ENCODE peak calls at places on chromosome 19, in eight cellular contexts. L is GM23338, M is upper lobe of left lung, I is uterus, U is left lung, P is Peyer's patch, A is neural progenitor cell, D is heart right ventricle. B is an unnamed sample.

GRCh38 chr19:51462681-51463080 is 4.4 kb upstream of the SIGLEC8 start:
- DNase-seq in A (no peak), D (no peak), U (no peak), L (no peak), M (no peak), I (no peak), P (peak; percentile 28), B (no peak)

GRCh38 chr19:55592391-55593090 is 6.8 kb downstream of the FIZ1 start:
- DNase-seq in M (no peak), D (no peak), A (no peak), L (peak; percentile 66), I (no peak), U (no peak), P (no peak), B (no peak)

GRCh38 chr19:7869453-7869909 is 4.7 kb downstream of the PRR36 start:
- DNase-seq in A (peak; percentile 72), U (peak; percentile 67), L (peak; percentile 80), P (peak; percentile 89), M (peak; percentile 76), D (peak; percentile 66), I (peak; percentile 51), B (no peak)

GRCh38 chr19:4371898-4372629 is 28.3 kb downstream of the SH3GL1 start:
- DNase-seq in M (no peak), P (no peak), U (no peak), D (no peak), L (no peak), A (no peak), I (no peak), B (no peak)

GRCh38 chr19:19528721-19529490 is at the start of gene YJEFN3:
- DNase-seq in L (peak; percentile 86), U (no peak), P (no peak), M (no peak), A (peak; percentile 61), I (no peak), D (peak; percentile 48), B (no peak)

GRCh38 chr19:5340637-5341447 is at the start of gene PTPRS:
- DNase-seq in D (peak; percentile 86), I (peak; percentile 57), U (peak; percentile 76), M (peak; percentile 35), P (peak; percentile 76), L (peak; percentile 92), A (peak; percentile 96), B (peak; percentile 76)

GRCh38 chr19:16542894-16543498 is 759 bp upstream of the CHERP start:
- DNase-seq in D (no peak), I (no peak), P (no peak), L (no peak), M (no peak), A (peak; percentile 13), U (no peak), B (no peak)

GRCh38 chr19:51799998-51800848 is 5.3 kb downstream of the FPR3 start:
- DNase-seq in M (peak; percentile 41), L (no peak), I (peak; percentile 57), U (peak; percentile 64), D (peak; percentile 69), P (no peak), A (no peak), B (peak; percentile 78)

GRCh38 chr19:4972509-4973230 is 3.8 kb downstream of the KDM4B start:
- DNase-seq in I (no peak), M (no peak), D (no peak), A (no peak), U (no peak), L (no peak), P (no peak), B (no peak)

DNA sequence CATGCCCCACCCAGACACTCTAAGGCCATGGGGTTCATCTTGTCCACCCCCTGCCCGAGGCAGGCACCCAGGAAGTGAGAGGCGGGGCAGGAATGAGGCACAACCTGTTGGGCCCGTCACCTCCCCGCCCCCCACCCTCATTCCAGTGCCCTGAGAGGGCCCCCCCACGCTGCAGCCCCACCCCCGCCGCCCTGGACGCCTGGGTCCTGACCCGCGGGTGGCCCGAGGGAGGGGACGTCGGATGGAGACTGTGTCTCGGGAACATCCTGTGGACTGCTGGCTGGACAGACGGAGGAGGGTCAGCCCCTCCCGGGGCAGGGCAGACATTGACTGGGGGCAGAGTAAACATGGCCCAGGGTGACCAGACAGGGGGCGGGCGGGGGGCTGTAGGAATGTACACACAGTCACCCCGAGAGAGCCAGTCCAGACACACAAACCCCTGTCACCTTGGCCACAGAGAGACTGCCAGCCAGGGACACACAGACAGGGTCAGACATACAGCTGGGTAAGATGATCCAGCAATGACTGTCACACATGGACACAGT is 7.4 kb upstream of the JUNB start:
- DNase-seq in D (peak; percentile 63), I (peak; percentile 50), L (no peak), A (no peak), P (peak; percentile 75), U (peak; percentile 83), M (peak; percentile 90), B (peak; percentile 87)
- H3K4me3 ChIP-seq in D (peak overlapping the region; percentile 56), I (no peak overlapping the region), L (peak overlapping the region; percentile 68), A (no peak overlapping the region), P (no peak overlapping the region), U (peak overlapping the region; percentile 42), M (peak overlapping the region; percentile 46), B (no peak overlapping the region)

GRCh38 chr19:49340069-49340864 is 5.1 kb downstream of the CD37 start:
- DNase-seq in P (peak; percentile 95), U (peak; percentile 61), L (peak; percentile 80), M (peak; percentile 76), A (peak; percentile 52), D (peak; percentile 81), I (peak; percentile 70), B (peak; percentile 97)

GRCh38 chr19:49342291-49342721 is 7.1 kb downstream of the CD37 start:
- DNase-seq in U (peak; percentile 18), M (no peak), I (peak; percentile 10), D (no peak), L (no peak), P (peak; percentile 45), A (no peak), B (no peak)

GRCh38 chr19:49339364-49340068 is 4.3 kb downstream of the CD37 start:
- DNase-seq in P (peak; percentile 81), L (peak; percentile 97), M (peak; percentile 91), I (peak; percentile 88), A (peak; percentile 97), U (peak; percentile 88), D (peak; percentile 88), B (peak; percentile 91)

GRCh38 chr19:49343127-49343526 is 7.9 kb downstream of the CD37 start:
- DNase-seq in M (no peak), U (peak; percentile 19), I (peak; percentile 9), A (no peak), L (no peak), D (no peak), P (peak; percentile 39), B (no peak)

GRCh38 chr19:49340865-49341718 is 5.9 kb downstream of the CD37 start:
- DNase-seq in I (no peak), M (no peak), P (peak; percentile 46), U (peak; percentile 26), A (no peak), L (no peak), D (no peak), B (peak; percentile 65)
- H3K27ac ChIP-seq in I (peak overlapping the region; percentile 85), M (peak overlapping the region; percentile 57), P (peak overlapping the region; percentile 86), U (peak overlapping the region; percentile 13), A (no peak overlapping the region), L (peak overlapping the region; percentile 79), D (peak overlapping the region; percentile 88), B (peak overlapping the region; percentile 85)

GRCh38 chr19:588093-588742 is 1.5 kb upstream of the HCN2 start:
- DNase-seq in D (peak; percentile 75), L (peak; percentile 92), A (peak; percentile 89), P (peak; percentile 71), M (peak; percentile 51), I (no peak), U (peak; percentile 57), B (no peak)
- TF ChIP-seq CTCF in D (peak; percentile 64), L (peak; percentile 74), A (peak; percentile 69), P (peak; percentile 39), M (peak; percentile 28), I (no peak), U (peak; percentile 20), B (no peak)

GRCh38 chr19:1854542-1855039 is 6.3 kb upstream of the REXO1 start:
- DNase-seq in A (peak; percentile 72), U (no peak), P (peak; percentile 67), I (no peak), L (peak; percentile 56), D (peak; percentile 64), M (peak; percentile 54), B (no peak)
- H3K4me3 ChIP-seq in A (peak overlapping the region; percentile 12), U (peak overlapping the region; percentile 51), P (no peak overlapping the region), I (no peak overlapping the region), L (peak overlapping the region; percentile 52), D (peak overlapping the region; percentile 64), M (peak overlapping the region; percentile 60), B (no peak overlapping the region)

GRCh38 chr19:58009666-58010301 is 7.2 kb upstream of the ZNF606 start:
- DNase-seq in P (peak; percentile 87), L (peak; percentile 90), U (peak; percentile 88), I (peak; percentile 83), D (peak; percentile 93), M (peak; percentile 53), A (peak; percentile 71), B (peak; percentile 67)
- H3K27ac ChIP-seq in P (peak overlapping the region; percentile 63), L (no peak overlapping the region), U (peak overlapping the region; percentile 19), I (peak overlapping the region; percentile 60), D (peak overlapping the region; percentile 80), M (peak overlapping the region; percentile 67), A (no peak overlapping the region), B (no peak overlapping the region)

GRCh38 chr19:10550336-10550735 is 6.6 kb downstream of the ATG4D start:
- DNase-seq in M (no peak), D (no peak), P (no peak), L (no peak), U (no peak), I (no peak), A (no peak), B (no peak)

GRCh38 chr19:10553087-10553667 is 9.5 kb downstream of the ATG4D start:
- DNase-seq in M (no peak), A (no peak), L (no peak), P (no peak), U (no peak), D (no peak), I (no peak), B (no peak)

GRCh38 chr19:10552596-10553053 is 8.9 kb downstream of the ATG4D start:
- DNase-seq in L (peak; percentile 82), D (no peak), A (no peak), U (no peak), I (no peak), P (peak; percentile 63), M (no peak), B (no peak)

GRCh38 chr19:10549733-10550132 is 6.0 kb downstream of the ATG4D start:
- DNase-seq in P (no peak), I (no peak), U (no peak), D (no peak), A (no peak), L (no peak), M (no peak), B (no peak)

GRCh38 chr19:10551698-10552301 is 8.1 kb downstream of the ATG4D start:
- DNase-seq in A (no peak), D (no peak), I (no peak), P (no peak), U (no peak), M (peak; percentile 22), L (peak; percentile 69), B (no peak)
- TF ChIP-seq CTCF in A (no peak), D (no peak), I (no peak), P (peak; percentile 33), U (no peak), M (no peak), L (peak; percentile 76), B (no peak)